ENCODE peak calls at places on chromosome 16, in eight cellular contexts. K is BE2C, L is H9, F is fibroblast of lung, W is Peyer's patch, T is ovary, J is OCI-LY7, V is cardiac muscle cell. Q is an unnamed sample.
A peak's percentile ranks its signal among the peaks of the same experiment; 100 is the strongest.

GRCh38 chr16:35203636-35204035 is 1744.2 kb downstream of the TP53TG3F start:
- DNase-seq in T (no peak), J (no peak), K (no peak), F (no peak), L (no peak), W (no peak), V (no peak), Q (no peak)

GRCh38 chr16:86383488-86384262 is 126.7 kb upstream of the FOXF1 start:
- DNase-seq in F (peak; percentile 94), T (no peak), W (no peak), K (no peak), J (no peak), V (peak; percentile 91), L (no peak), Q (no peak)

GRCh38 chr16:81376880-81377279 is 62.1 kb downstream of the GAN start:
- DNase-seq in K (peak; percentile 41), T (no peak), L (no peak), J (no peak), V (peak; percentile 6), F (no peak), W (no peak), Q (no peak)

GRCh38 chr16:15996432-15997109 is 47.2 kb downstream of the ABCC1 start:
- DNase-seq in T (peak; percentile 71), V (peak; percentile 91), L (no peak), J (no peak), W (peak; percentile 49), K (peak; percentile 61), F (peak; percentile 97), Q (no peak)

GRCh38 chr16:11183035-11183812 is 72.8 kb downstream of the SOCS1 start:
- DNase-seq in V (no peak), F (no peak), T (no peak), W (peak; percentile 60), K (no peak), J (no peak), L (peak; percentile 78), Q (no peak)

GRCh38 chr16:81531415-81531814 is 86.8 kb downstream of the CMIP start:
- DNase-seq in L (no peak), T (no peak), K (no peak), J (no peak), W (peak; percentile 88), F (no peak), V (no peak), Q (no peak)

GRCh38 chr16:86635926-86636325 is 57.6 kb downstream of the FOXL1 start:
- DNase-seq in T (no peak), W (no peak), V (no peak), J (no peak), L (no peak), K (no peak), F (no peak), Q (no peak)

GRCh38 chr16:79272141-79272577 is 328.4 kb downstream of the MAF start:
- DNase-seq in T (no peak), J (no peak), K (no peak), V (no peak), W (peak; percentile 63), L (no peak), F (no peak), Q (peak; percentile 30)

GRCh38 chr16:17417740-17418139 is 53.0 kb downstream of the XYLT1 start:
- DNase-seq in W (no peak), L (no peak), J (no peak), V (no peak), F (no peak), K (no peak), T (peak; percentile 51), Q (no peak)

GRCh38 chr16:48011466-48011865 is 144.3 kb downstream of the ABCC12 start:
- DNase-seq in F (no peak), L (peak; percentile 1), W (no peak), K (no peak), J (no peak), V (no peak), T (no peak), Q (no peak)

GRCh38 chr16:51636913-51637743 is 486.1 kb upstream of the SALL1 start:
- DNase-seq in L (peak; percentile 90), T (no peak), W (no peak), K (no peak), F (no peak), V (peak; percentile 10), J (no peak), Q (no peak)

GRCh38 chr16:1366712-1367299 is 15.1 kb downstream of the GNPTG start:
- DNase-seq in V (no peak), T (no peak), L (no peak), J (no peak), W (no peak), K (no peak), F (no peak), Q (no peak)

GRCh38 chr16:70736454-70737376 is 50.9 kb upstream of the MTSS2 start:
- DNase-seq in J (peak; percentile 19), W (no peak), F (peak; percentile 28), V (no peak), K (no peak), L (no peak), T (no peak), Q (no peak)

GRCh38 chr16:50604610-50605009 is 56.4 kb downstream of the NKD1 start:
- DNase-seq in K (no peak), L (no peak), T (no peak), F (no peak), J (no peak), W (no peak), V (no peak), Q (no peak)

GRCh38 chr16:15754821-15755534 is 101.8 kb downstream of the MYH11 start:
- DNase-seq in V (no peak), J (no peak), L (no peak), W (no peak), K (no peak), F (no peak), T (no peak), Q (no peak)

GRCh38 chr16:8634991-8635736 is 13.7 kb downstream of the METTL22 start:
- DNase-seq in V (peak; percentile 46), L (peak; percentile 74), F (peak; percentile 41), W (no peak), T (no peak), J (peak; percentile 48), K (peak; percentile 61), Q (peak; percentile 52)

GRCh38 chr16:10242076-10242475 is 59.8 kb upstream of the GRIN2A start:
- DNase-seq in K (no peak), T (no peak), F (no peak), W (no peak), L (no peak), J (no peak), V (no peak), Q (no peak)

GRCh38 chr16:63292036-63292435 is 1255.8 kb upstream of the CDH8 start:
- DNase-seq in F (no peak), W (no peak), J (no peak), K (no peak), T (no peak), V (no peak), L (no peak), Q (no peak)

GRCh38 chr16:89575247-89576172 is at the start of gene CPNE7:
- DNase-seq in K (peak; percentile 30), T (no peak), J (no peak), F (no peak), L (no peak), V (no peak), W (no peak), Q (no peak)

GRCh38 chr16:62105244-62105643 is 69.0 kb upstream of the CDH8 start:
- DNase-seq in V (no peak), K (no peak), W (no peak), L (no peak), T (no peak), J (no peak), F (no peak), Q (no peak)

GRCh38 chr16:28292731-28293588 is 635 bp downstream of the SBK1 start:
- DNase-seq in F (no peak), W (no peak), L (peak; percentile 93), J (no peak), K (no peak), T (peak; percentile 43), V (no peak), Q (peak; percentile 40)

GRCh38 chr16:5616841-5617240 is 519.2 kb upstream of the EEF2KMT start:
- DNase-seq in V (no peak), F (no peak), T (no peak), K (peak; percentile 49), J (no peak), W (no peak), L (no peak), Q (no peak)

GRCh38 chr16:83345846-83346245 is 461.9 kb upstream of the HSBP1 start:
- DNase-seq in V (no peak), T (no peak), K (no peak), W (no peak), L (no peak), F (no peak), J (no peak), Q (no peak)

GRCh38 chr16:13696017-13696416 is 223.9 kb upstream of the ERCC4 start:
- DNase-seq in V (no peak), L (no peak), J (no peak), T (no peak), F (no peak), W (no peak), K (no peak), Q (no peak)
- H3K9me3 ChIP-seq in V (no peaks in the 10 kb centered on the region), L (no peaks in the 10 kb centered on the region), J (peaks cover 14% of the 10 kb centered on the region), T (no peaks in the 10 kb centered on the region), F (no peaks in the 10 kb centered on the region), W (no peaks in the 10 kb centered on the region), K (no peaks in the 10 kb centered on the region), Q (peaks cover 36% of the 10 kb centered on the region)

GRCh38 chr16:12574721-12575120 is 229.0 kb downstream of the CPPED1 start:
- DNase-seq in L (no peak), T (no peak), W (no peak), V (no peak), J (no peak), F (no peak), K (no peak), Q (no peak)

GRCh38 chr16:12572316-12572985 is 231.2 kb downstream of the CPPED1 start:
- DNase-seq in J (no peak), L (no peak), K (no peak), V (no peak), W (no peak), T (no peak), F (no peak), Q (no peak)

GRCh38 chr16:12575288-12575687 is 228.4 kb downstream of the CPPED1 start:
- DNase-seq in W (no peak), L (no peak), V (no peak), T (no peak), F (no peak), J (peak; percentile 73), K (no peak), Q (no peak)

GRCh38 chr16:12573300-12573699 is 230.4 kb downstream of the CPPED1 start:
- DNase-seq in W (peak; percentile 48), J (peak; percentile 54), L (no peak), K (no peak), T (no peak), F (no peak), V (no peak), Q (no peak)

GRCh38 chr16:12573730-12574383 is 229.8 kb downstream of the CPPED1 start:
- DNase-seq in F (peak; percentile 2), T (no peak), K (peak; percentile 69), W (peak; percentile 84), L (peak; percentile 77), V (peak; percentile 38), J (peak; percentile 66), Q (peak; percentile 50)
- TF ChIP-seq CTCF in F (peak; percentile 31), T (no peak), K (peak; percentile 86), W (peak; percentile 62), L (peak; percentile 95), V (peak; percentile 56), J (peak; percentile 99), Q (peak; percentile 23)

GRCh38 chr16:12728471-12728870 is 75.2 kb downstream of the CPPED1 start:
- DNase-seq in K (no peak), W (no peak), J (no peak), F (no peak), T (no peak), V (no peak), L (no peak), Q (no peak)
- H3K9me3 ChIP-seq in K (no peaks in the 10 kb centered on the region), W (no peaks in the 10 kb centered on the region), J (peaks cover 16% of the 10 kb centered on the region), F (no peaks in the 10 kb centered on the region), T (no peaks in the 10 kb centered on the region), V (no peaks in the 10 kb centered on the region), L (no peaks in the 10 kb centered on the region), Q (peaks cover 12% of the 10 kb centered on the region)

GRCh38 chr16:30377812-30378235 is 3.2 kb downstream of the MYL11 start:
- DNase-seq in F (peak; percentile 92), K (peak; percentile 92), L (peak; percentile 93), J (peak; percentile 86), W (peak; percentile 96), T (peak; percentile 98), V (peak; percentile 95), Q (peak; percentile 94)
- TF ChIP-seq CTCF in F (no peak), K (no peak), L (no peak), J (no peak), W (no peak), T (no peak), V (no peak), Q (no peak)